ENCODE peak calls at places on chromosome 13, in seven cellular contexts. P, U, N, T, B, I and L are unnamed samples.

GRCh38 chr13:52454459-52454824 is 836 bp upstream of the CKAP2 start:
- DNase-seq in P (peak), U (peak), N (peak), T (no peak), B (peak), I (no peak), L (peak)

GRCh38 chr13:75258159-75258782 is 223.7 kb downstream of the TBC1D4 start:
- DNase-seq in P (no peak), U (no peak), N (peak), T (no peak), B (peak), I (no peak), L (no peak)

GRCh38 chr13:27926644-27927434 is 7.0 kb downstream of the PDX1 start:
- DNase-seq in P (no peak), U (no peak), N (no peak), T (no peak), B (no peak), I (no peak), L (no peak)

GRCh38 chr13:49821216-49821820 is 28.8 kb upstream of the KPNA3 start:
- DNase-seq in P (no peak), U (no peak), N (peak), T (no peak), B (peak), I (no peak), L (no peak)

GRCh38 chr13:27619093-27619705 is 1.1 kb downstream of the LNX2 start:
- DNase-seq in P (no peak), U (no peak), N (peak), T (no peak), B (no peak), I (no peak), L (no peak)

GRCh38 chr13:65724261-65724660 is 1505.9 kb downstream of the PCDH9 start:
- DNase-seq in P (no peak), U (no peak), N (no peak), T (no peak), B (no peak), I (no peak), L (no peak)

GRCh38 chr13:42064259-42064658 is 15.8 kb downstream of the DGKH start:
- DNase-seq in P (no peak), U (no peak), N (no peak), T (no peak), B (no peak), I (no peak), L (no peak)

GRCh38 chr13:34064456-34065205 is 246.7 kb downstream of the RFC3 start:
- DNase-seq in P (no peak), U (no peak), N (no peak), T (no peak), B (no peak), I (no peak), L (no peak)

GRCh38 chr13:111167290-111167689 is 52.2 kb downstream of the ARHGEF7 start:
- DNase-seq in P (no peak), U (no peak), N (no peak), T (no peak), B (no peak), I (no peak), L (no peak)

GRCh38 chr13:32415019-32415418 is 12.9 kb downstream of the N4BP2L1 start:
- DNase-seq in P (no peak), U (peak), N (peak), T (no peak), B (peak), I (no peak), L (peak)

GRCh38 chr13:102291587-102292218 is 110.1 kb downstream of the FGF14 start:
- DNase-seq in P (no peak), U (no peak), N (no peak), T (no peak), B (no peak), I (no peak), L (no peak)

GRCh38 chr13:79837741-79838450 is 356.9 kb downstream of the NDFIP2 start:
- DNase-seq in P (no peak), U (no peak), N (no peak), T (no peak), B (no peak), I (no peak), L (no peak)

GRCh38 chr13:50319603-50320296 is 304.5 kb downstream of the KCNRG start:
- DNase-seq in P (no peak), U (no peak), N (peak), T (no peak), B (peak), I (no peak), L (no peak)

GRCh38 chr13:39765801-39766463 is 110.5 kb downstream of the COG6 start:
- DNase-seq in P (peak), U (peak), N (peak), T (no peak), B (peak), I (no peak), L (peak)

GRCh38 chr13:52195052-52195837 is 35.8 kb upstream of the NEK3 start:
- DNase-seq in P (peak), U (peak), N (peak), T (peak), B (peak), I (peak), L (peak)

GRCh38 chr13:74966814-74967213 is 515.2 kb downstream of the TBC1D4 start:
- DNase-seq in P (no peak), U (no peak), N (no peak), T (no peak), B (no peak), I (no peak), L (no peak)

GRCh38 chr13:90416519-90416918 is 931.0 kb upstream of the MIR17HG start:
- DNase-seq in P (no peak), U (no peak), N (no peak), T (no peak), B (no peak), I (no peak), L (no peak)

GRCh38 chr13:113096052-113096744 is 9.4 kb upstream of the F7 start:
- DNase-seq in P (no peak), U (no peak), N (no peak), T (no peak), B (no peak), I (no peak), L (no peak)

GRCh38 chr13:50130686-50131051 is 115.4 kb downstream of the KCNRG start:
- DNase-seq in P (no peak), U (peak), N (no peak), T (no peak), B (no peak), I (peak), L (peak)

GRCh38 chr13:42474954-42475353 is 99.0 kb upstream of the TNFSF11 start:
- DNase-seq in P (no peak), U (no peak), N (no peak), T (no peak), B (no peak), I (no peak), L (no peak)

GRCh38 chr13:26254583-26255102 is 714 bp downstream of the CDK8 start:
- DNase-seq in P (peak), U (peak), N (peak), T (peak), B (peak), I (peak), L (peak)

GRCh38 chr13:29319451-29319850 is 276.0 kb downstream of the SLC7A1 start:
- DNase-seq in P (peak), U (no peak), N (no peak), T (no peak), B (no peak), I (no peak), L (no peak)

GRCh38 chr13:98549006-98549727 is 27.7 kb downstream of the STK24 start:
- DNase-seq in P (no peak), U (no peak), N (no peak), T (no peak), B (no peak), I (no peak), L (no peak)

GRCh38 chr13:24618219-24618955 is 61.8 kb upstream of the ATP12A start:
- DNase-seq in P (no peak), U (peak), N (peak), T (no peak), B (peak), I (no peak), L (peak)

GRCh38 chr13:113848020-113848419 is 15.9 kb downstream of the GAS6 start:
- DNase-seq in P (no peak), U (no peak), N (no peak), T (no peak), B (no peak), I (no peak), L (no peak)

GRCh38 chr13:98479496-98480003 is 97.4 kb downstream of the STK24 start:
- DNase-seq in P (no peak), U (no peak), N (no peak), T (no peak), B (no peak), I (no peak), L (no peak)

GRCh38 chr13:89796196-89796595 is 1551.3 kb upstream of the MIR17HG start:
- DNase-seq in P (no peak), U (no peak), N (no peak), T (no peak), B (no peak), I (no peak), L (no peak)

GRCh38 chr13:32737111-32737571 is 150.9 kb downstream of the PDS5B start:
- DNase-seq in P (no peak), U (no peak), N (peak), T (no peak), B (peak), I (no peak), L (no peak)

GRCh38 chr13:38348890-38349289 is 761 bp upstream of the UFM1 start:
- DNase-seq in P (no peak), U (peak), N (no peak), T (no peak), B (peak), I (no peak), L (no peak)

GRCh38 chr13:42075517-42075916 is 27.1 kb downstream of the DGKH start:
- DNase-seq in P (no peak), U (no peak), N (no peak), T (no peak), B (no peak), I (no peak), L (no peak)

GRCh38 chr13:99172951-99173350 is 27.7 kb upstream of the UBAC2 start:
- DNase-seq in P (no peak), U (no peak), N (no peak), T (no peak), B (no peak), I (no peak), L (no peak)

GRCh38 chr13:110676511-110677204 is 29.3 kb downstream of the CARS2 start:
- DNase-seq in P (peak), U (peak), N (no peak), T (no peak), B (no peak), I (peak), L (no peak)

GRCh38 chr13:59776924-59777690 is 386.6 kb downstream of the DIAPH3 start:
- DNase-seq in P (no peak), U (no peak), N (no peak), T (no peak), B (no peak), I (no peak), L (no peak)

GRCh38 chr13:109567315-109567714 is 219.1 kb downstream of the IRS2 start:
- DNase-seq in P (no peak), U (no peak), N (no peak), T (no peak), B (no peak), I (no peak), L (no peak)

GRCh38 chr13:37753776-37754175 is 115.8 kb downstream of the TRPC4 start:
- DNase-seq in P (no peak), U (no peak), N (peak), T (no peak), B (no peak), I (no peak), L (peak)

GRCh38 chr13:48126944-48127814 is 32.3 kb upstream of the MED4 start:
- DNase-seq in P (no peak), U (peak), N (peak), T (no peak), B (peak), I (no peak), L (peak)

GRCh38 chr13:29143864-29144263 is 323.7 kb downstream of the MTUS2 start:
- DNase-seq in P (no peak), U (no peak), N (no peak), T (no peak), B (no peak), I (no peak), L (no peak)